ENCODE peak calls at places on chromosome 13, in four cellular contexts. One of them, this sample, is unnamed.

GRCh38 chr13:113962975-113963374 is 10.9 kb downstream of the C13orf46 start:
- DNase-seq in heart right ventricle: peak
- DNase-seq in fibroblast of pulmonary artery: no peak
- DNase-seq in stimulated activated CD4-positive, alpha-beta T cell treated with anti-CD3 and anti-CD28 coated beads, Interleukin-15, amount 100 ng/mL, for 24 hours: no peak
- DNase-seq in this sample: no peak

GRCh38 chr13:113451951-113452421 is 1.3 kb downstream of the ADPRHL1 start:
- DNase-seq in stimulated activated CD4-positive, alpha-beta T cell treated with anti-CD3 and anti-CD28 coated beads, Interleukin-15, amount 100 ng/mL, for 24 hours: no peak
- DNase-seq in fibroblast of pulmonary artery: no peak
- DNase-seq in heart right ventricle: peak
- DNase-seq in this sample: no peak

GRCh38 chr13:49995535-49996165 is 1.2 kb upstream of the TRIM13 start:
- DNase-seq in fibroblast of pulmonary artery: no peak
- DNase-seq in heart right ventricle: no peak
- DNase-seq in stimulated activated CD4-positive, alpha-beta T cell treated with anti-CD3 and anti-CD28 coated beads, Interleukin-15, amount 100 ng/mL, for 24 hours: no peak
- DNase-seq in this sample: peak

GRCh38 chr13:107866666-107867623 is 348.4 kb downstream of the LIG4 start:
- DNase-seq in fibroblast of pulmonary artery: peak
- DNase-seq in stimulated activated CD4-positive, alpha-beta T cell treated with anti-CD3 and anti-CD28 coated beads, Interleukin-15, amount 100 ng/mL, for 24 hours: no peak
- DNase-seq in heart right ventricle: peak
- DNase-seq in this sample: peak

GRCh38 chr13:53045110-53045509 is 16.5 kb downstream of the OLFM4 start:
- DNase-seq in fibroblast of pulmonary artery: peak
- DNase-seq in heart right ventricle: no peak
- DNase-seq in stimulated activated CD4-positive, alpha-beta T cell treated with anti-CD3 and anti-CD28 coated beads, Interleukin-15, amount 100 ng/mL, for 24 hours: no peak
- DNase-seq in this sample: no peak

GRCh38 chr13:32211788-32212187 is 103.4 kb downstream of the ZAR1L start:
- DNase-seq in stimulated activated CD4-positive, alpha-beta T cell treated with anti-CD3 and anti-CD28 coated beads, Interleukin-15, amount 100 ng/mL, for 24 hours: no peak
- DNase-seq in fibroblast of pulmonary artery: peak
- DNase-seq in heart right ventricle: no peak
- DNase-seq in this sample: peak

GRCh38 chr13:48404952-48405351 is 8.0 kb downstream of the LPAR6 start:
- DNase-seq in stimulated activated CD4-positive, alpha-beta T cell treated with anti-CD3 and anti-CD28 coated beads, Interleukin-15, amount 100 ng/mL, for 24 hours: no peak
- DNase-seq in heart right ventricle: no peak
- DNase-seq in fibroblast of pulmonary artery: no peak
- DNase-seq in this sample: no peak

GRCh38 chr13:99085139-99085845 is 107.4 kb upstream of the DOCK9 start:
- DNase-seq in stimulated activated CD4-positive, alpha-beta T cell treated with anti-CD3 and anti-CD28 coated beads, Interleukin-15, amount 100 ng/mL, for 24 hours: peak
- DNase-seq in fibroblast of pulmonary artery: no peak
- DNase-seq in heart right ventricle: no peak
- DNase-seq in this sample: peak

GRCh38 chr13:67095621-67096020 is 134.5 kb downstream of the PCDH9 start:
- DNase-seq in fibroblast of pulmonary artery: peak
- DNase-seq in stimulated activated CD4-positive, alpha-beta T cell treated with anti-CD3 and anti-CD28 coated beads, Interleukin-15, amount 100 ng/mL, for 24 hours: no peak
- DNase-seq in heart right ventricle: no peak
- DNase-seq in this sample: no peak

GRCh38 chr13:110107568-110108347 is 199.2 kb downstream of the COL4A1 start:
- DNase-seq in heart right ventricle: no peak
- DNase-seq in stimulated activated CD4-positive, alpha-beta T cell treated with anti-CD3 and anti-CD28 coated beads, Interleukin-15, amount 100 ng/mL, for 24 hours: no peak
- DNase-seq in fibroblast of pulmonary artery: no peak
- DNase-seq in this sample: no peak

GRCh38 chr13:77579971-77580370 is 44.5 kb downstream of the SCEL start:
- DNase-seq in stimulated activated CD4-positive, alpha-beta T cell treated with anti-CD3 and anti-CD28 coated beads, Interleukin-15, amount 100 ng/mL, for 24 hours: no peak
- DNase-seq in heart right ventricle: no peak
- DNase-seq in fibroblast of pulmonary artery: no peak
- DNase-seq in this sample: no peak

GRCh38 chr13:27504126-27504525 is 53.8 kb upstream of the MTIF3 start:
- DNase-seq in heart right ventricle: no peak
- DNase-seq in stimulated activated CD4-positive, alpha-beta T cell treated with anti-CD3 and anti-CD28 coated beads, Interleukin-15, amount 100 ng/mL, for 24 hours: no peak
- DNase-seq in fibroblast of pulmonary artery: no peak
- DNase-seq in this sample: no peak

This sample was measured in mesenchymal stem cell.